ENCODE peak calls at places on chromosomes 6 and 20, in four cellular contexts. B is adrenal gland, S is transverse colon, U is stomach. A is an unnamed sample.

GRCh38 chr6:56579155-56579851 is 63.4 kb downstream of the DST start:
- DNase-seq in B (no peak), S (no peak), U (no peak), A (no peak)

GRCh38 chr6:101114703-101115102 is 233.6 kb upstream of the ASCC3 start:
- DNase-seq in B (no peak), S (no peak), U (no peak), A (no peak)

GRCh38 chr6:5250451-5250850 is 10.3 kb downstream of the LYRM4 start:
- DNase-seq in B (no peak), S (no peak), U (no peak), A (no peak)

GRCh38 chr20:25281541-25281991 is 33.7 kb downstream of the PYGB start:
- DNase-seq in B (peak; percentile 10), S (peak; percentile 78), U (peak; percentile 38), A (peak; percentile 18)

GRCh38 chr6:150301871-150302800 is 66.7 kb upstream of the IYD start:
- DNase-seq in B (no peak), S (no peak), U (no peak), A (no peak)

GRCh38 chr6:4289770-4290320 is 154.5 kb upstream of the ECI2 start:
- DNase-seq in B (no peak), S (no peak), U (no peak), A (no peak)

GRCh38 chr20:63850689-63851547 is 10.4 kb upstream of the ABHD16B start:
- DNase-seq in B (no peak), S (peak; percentile 63), U (no peak), A (no peak)

GRCh38 chr6:30325873-30326445 is 768 bp upstream of the TRIM39 start:
- DNase-seq in B (peak; percentile 56), S (no peak), U (no peak), A (no peak)

GRCh38 chr6:104325341-104326172 is 534.2 kb downstream of the HACE1 start:
- DNase-seq in B (no peak), S (no peak), U (no peak), A (no peak)

GRCh38 chr6:104357928-104358327 is 501.8 kb downstream of the HACE1 start:
- DNase-seq in B (no peak), S (peak; percentile 9), U (no peak), A (no peak)

GRCh38 chr6:30841644-30842504 is 42.4 kb upstream of the DDR1 start:
- DNase-seq in B (peak; percentile 73), S (no peak), U (peak; percentile 46), A (no peak)

GRCh38 chr6:158232445-158233213 is 64.5 kb downstream of the GTF2H5 start:
- DNase-seq in B (peak; percentile 65), S (peak; percentile 72), U (peak; percentile 52), A (peak; percentile 66)

GRCh38 chr6:52049252-52050050 is 38.0 kb downstream of the PKHD1 start:
- DNase-seq in B (no peak), S (no peak), U (no peak), A (no peak)

GRCh38 chr20:3753501-3754257 is 13.9 kb downstream of the ADISSP start:
- DNase-seq in B (no peak), S (no peak), U (no peak), A (peak; percentile 40)

GRCh38 chr20:3753098-3753497 is 14.5 kb downstream of the ADISSP start:
- DNase-seq in B (peak; percentile 61), S (peak; percentile 69), U (peak; percentile 70), A (no peak)

GRCh38 chr20:3751664-3752385 is 15.7 kb downstream of the ADISSP start:
- DNase-seq in B (peak; percentile 80), S (peak; percentile 68), U (peak; percentile 72), A (peak; percentile 74)

GRCh38 chr20:3751284-3751663 is 16.3 kb downstream of the ADISSP start:
- DNase-seq in B (no peak), S (no peak), U (no peak), A (no peak)

DNA sequence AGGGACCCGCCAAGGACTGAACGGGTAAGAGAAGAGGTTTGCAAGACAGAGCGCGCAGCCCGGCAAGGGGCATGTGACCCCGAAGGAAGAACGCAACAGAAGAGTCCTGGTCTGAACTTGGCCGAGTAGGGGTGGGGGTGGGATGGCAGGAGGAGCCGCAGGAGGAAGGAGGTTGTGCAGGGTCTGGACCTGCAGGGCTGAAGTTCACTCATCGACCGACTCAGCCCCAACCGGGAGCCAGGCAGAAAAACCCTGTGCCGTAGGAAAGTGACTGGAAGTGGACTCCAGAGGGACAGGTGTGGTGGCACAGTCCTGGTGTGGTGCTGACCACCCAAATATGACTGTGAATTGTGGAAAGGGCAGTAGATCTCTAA is 15.2 kb downstream of the ADISSP start:
- DNase-seq in B (no peak), S (no peak), U (no peak), A (no peak)
- TF ChIP-seq POLR2A in B (no peak), S (no peak), U (no peak), A (no peak)

DNA sequence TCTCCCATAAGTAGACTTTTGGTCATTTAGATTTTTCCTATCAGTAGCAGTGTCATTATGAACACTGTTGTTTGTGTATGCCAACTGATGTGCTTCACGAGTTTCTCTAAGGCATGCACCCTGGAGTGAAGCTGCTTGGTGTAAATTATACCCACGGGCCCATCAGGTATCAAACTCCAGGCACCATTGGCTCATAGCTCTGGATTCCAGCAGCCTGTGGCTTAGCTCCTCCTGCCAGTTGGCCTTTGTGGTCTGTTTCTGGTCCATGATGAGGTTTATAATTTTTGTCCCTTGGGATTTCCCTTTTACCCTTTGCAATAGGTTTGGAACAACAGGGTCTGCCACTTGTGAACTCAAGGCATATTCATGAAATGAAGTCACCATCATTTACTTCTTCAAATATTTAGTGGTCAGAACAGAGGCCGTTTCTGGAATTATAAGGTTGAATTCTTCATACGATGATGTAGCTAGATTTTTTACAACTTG is 350.5 kb downstream of the PRL start:
- DNase-seq in B (no peak), S (no peak), U (no peak), A (no peak)
- TF ChIP-seq POLR2A in B (no peak), S (no peak), U (no peak), A (no peak)

GRCh38 chr6:84791927-84792326 is 27.5 kb upstream of the TBX18 start:
- DNase-seq in B (no peak), S (no peak), U (no peak), A (no peak)
- TF ChIP-seq POLR2A in B (no peak), S (no peak), U (no peak), A (no peak)

GRCh38 chr20:58911970-58912369 is 59.5 kb downstream of the GNAS start:
- DNase-seq in B (no peak), S (no peak), U (no peak), A (no peak)
- TF ChIP-seq POLR2A in B (no peak), S (no peak), U (no peak), A (no peak)

DNA sequence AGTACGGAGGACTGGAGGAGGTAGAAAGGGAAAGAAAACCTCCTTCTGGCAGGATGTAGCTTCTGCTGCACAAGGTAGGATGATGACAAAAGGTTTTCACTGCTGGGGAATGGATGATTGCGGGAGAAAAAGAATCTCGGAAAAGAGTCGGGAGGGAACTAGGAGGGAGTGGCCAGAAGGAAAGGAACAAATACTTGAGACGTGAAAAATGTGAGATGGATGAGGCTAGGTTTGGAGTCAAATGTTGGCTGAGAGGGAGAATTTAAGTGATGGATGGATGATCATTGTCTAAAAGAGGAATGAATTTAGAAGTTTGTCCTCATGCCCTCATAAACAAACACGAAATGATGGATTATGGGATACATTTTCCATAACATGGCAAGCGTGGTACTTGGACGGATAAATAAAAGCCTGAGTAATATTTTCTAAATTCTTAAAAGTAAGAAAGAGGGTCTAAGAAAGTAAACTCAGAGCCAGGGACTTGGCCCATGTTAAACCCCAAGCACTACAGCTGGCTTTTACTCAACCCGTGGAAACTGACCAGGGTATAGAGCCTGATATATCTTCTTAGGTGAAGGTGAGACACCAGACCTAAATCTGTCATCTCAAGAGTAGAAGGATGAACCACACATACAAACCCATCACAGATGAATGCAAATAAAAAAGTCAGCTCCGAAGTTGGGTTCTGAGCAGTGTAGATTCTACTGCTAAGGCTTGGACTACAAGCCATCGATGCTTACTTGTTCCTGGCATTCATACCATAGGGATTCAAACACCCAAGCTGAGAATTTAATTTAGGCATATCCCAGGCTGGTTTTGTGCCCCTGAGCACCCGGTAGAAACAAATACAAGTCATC is 72.4 kb downstream of the HFE start:
- DNase-seq in B (no peak), S (no peak), U (no peak), A (no peak)
- TF ChIP-seq POLR2A in B (peak; percentile 15), S (peak; percentile 59), U (no peak), A (no peak)

GRCh38 chr20:18985551-18985950 is 172.0 kb downstream of the SCP2D1 start:
- DNase-seq in B (no peak), S (no peak), U (no peak), A (no peak)
- TF ChIP-seq POLR2A in B (no peak), S (no peak), U (no peak), A (no peak)

GRCh38 chr6:7883381-7883780 is 27.2 kb downstream of the TXNDC5 start:
- DNase-seq in B (no peak), S (no peak), U (no peak), A (no peak)

GRCh38 chr6:7886132-7886531 is 24.5 kb downstream of the TXNDC5 start:
- DNase-seq in B (no peak), S (no peak), U (no peak), A (no peak)

GRCh38 chr6:7888587-7889357 is 21.8 kb downstream of the TXNDC5 start:
- DNase-seq in B (no peak), S (no peak), U (no peak), A (no peak)

GRCh38 chr6:7891098-7891872 is 19.3 kb downstream of the TXNDC5 start:
- DNase-seq in B (no peak), S (no peak), U (no peak), A (no peak)

DNA sequence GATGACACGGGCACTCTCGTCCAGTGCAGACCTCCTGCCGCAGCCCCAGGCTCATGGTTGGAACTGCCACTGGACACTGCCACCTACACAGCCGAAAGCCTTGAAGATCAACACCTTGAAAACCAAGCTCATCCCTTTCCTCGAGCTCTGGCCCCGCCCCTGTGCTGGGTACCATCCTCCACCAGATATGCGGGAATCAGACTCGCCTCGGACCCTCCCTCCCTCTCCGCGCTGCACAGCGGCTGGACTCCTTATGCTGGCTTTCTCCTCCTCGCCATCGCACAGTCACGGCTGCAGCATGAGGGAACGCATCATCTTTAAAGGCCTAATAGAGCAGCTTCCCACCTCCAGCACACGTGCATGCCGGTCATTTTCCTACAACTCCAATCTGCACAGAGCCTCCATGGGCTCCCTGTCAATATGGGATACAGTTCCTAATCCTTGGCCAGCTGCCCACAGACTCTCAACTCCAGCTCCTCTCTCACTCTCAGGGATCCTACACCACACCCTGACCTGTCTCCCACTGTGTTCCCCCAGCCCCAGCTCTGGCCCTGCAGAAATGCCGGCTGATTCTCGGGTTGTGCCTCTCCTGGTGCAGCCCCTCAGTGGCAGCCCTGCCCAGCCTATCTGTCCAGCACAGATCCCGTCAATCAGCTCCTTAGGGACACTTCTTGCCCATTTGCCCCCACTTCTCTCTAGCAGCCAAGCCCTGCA is 23.2 kb downstream of the TXNDC5 start:
- DNase-seq in B (no peak), S (no peak), U (no peak), A (no peak)
- TF ChIP-seq POLR2A in B (no peak), S (no peak), U (no peak), A (no peak)

A was measured in right lobe of liver.